ENCODE peak calls at places on chromosome 9, in six cellular contexts. Y is PC-9, C is PC-3, L is GM20000, W is neural progenitor cell, B is GM23338. Q is an unnamed sample.

GRCh38 chr9:31839273-31839672 is 545.2 kb upstream of the ACO1 start:
- DNase-seq in L (no peak), Y (no peak), W (peak), B (peak), C (peak), Q (no peak)

GRCh38 chr9:23314247-23314646 is 511.8 kb downstream of the ELAVL2 start:
- DNase-seq in C (no peak), L (no peak), B (no peak), W (no peak), Y (no peak), Q (no peak)

GRCh38 chr9:28583832-28584231 is 1010.6 kb upstream of the C9orf72 start:
- DNase-seq in W (no peak), C (no peak), Y (no peak), B (no peak), L (no peak), Q (no peak)

GRCh38 chr9:126050605-126050990 is 276.0 kb upstream of the MVB12B start:
- DNase-seq in Y (no peak), L (no peak), W (no peak), B (no peak), C (no peak), Q (no peak)

GRCh38 chr9:34381323-34381722 is 4.6 kb upstream of the MYORG start:
- DNase-seq in C (no peak), Y (peak), W (peak), B (peak), L (no peak), Q (no peak)

GRCh38 chr9:114735732-114736131 is 53.7 kb upstream of the TEX48 start:
- DNase-seq in L (no peak), C (no peak), Y (no peak), B (no peak), W (no peak), Q (no peak)

GRCh38 chr9:70525553-70525952 is 111.1 kb upstream of the KLF9 start:
- DNase-seq in C (no peak), L (no peak), W (no peak), Y (no peak), B (no peak), Q (no peak)

GRCh38 chr9:16505159-16505558 is 365.3 kb downstream of the BNC2 start:
- DNase-seq in C (peak), W (no peak), B (no peak), L (no peak), Y (peak), Q (no peak)

GRCh38 chr9:98575379-98576346 is 133.1 kb downstream of the GABBR2 start:
- DNase-seq in Y (peak), B (no peak), L (peak), W (no peak), C (peak), Q (peak)

GRCh38 chr9:3960661-3961144 is 339.2 kb downstream of the GLIS3 start:
- DNase-seq in C (peak), L (no peak), W (peak), Y (no peak), B (no peak), Q (no peak)

GRCh38 chr9:76560481-76560891 is 101.5 kb downstream of the GCNT1 start:
- DNase-seq in L (no peak), C (no peak), B (no peak), Y (no peak), W (no peak), Q (no peak)

GRCh38 chr9:137456061-137456863 is 2.9 kb downstream of the NSMF start:
- DNase-seq in C (no peak), Y (no peak), B (no peak), W (no peak), L (no peak), Q (no peak)

GRCh38 chr9:18791074-18791473 is 241.9 kb downstream of the SAXO1 start:
- DNase-seq in W (peak), Y (peak), C (peak), L (no peak), B (peak), Q (peak)

GRCh38 chr9:70835323-70835722 is 286.1 kb downstream of the TRPM3 start:
- DNase-seq in W (no peak), C (no peak), B (no peak), Y (no peak), L (no peak), Q (no peak)

GRCh38 chr9:99385814-99386279 is 163.8 kb downstream of the SEC61B start:
- DNase-seq in B (no peak), W (no peak), L (no peak), C (no peak), Y (no peak), Q (no peak)

GRCh38 chr9:134175291-134175807 is 11.0 kb upstream of the RNU6ATAC start:
- DNase-seq in W (peak), C (peak), B (peak), L (no peak), Y (peak), Q (no peak)

GRCh38 chr9:34590376-34591090 is 1.0 kb upstream of the CNTFR start:
- DNase-seq in W (peak), L (no peak), B (peak), C (no peak), Y (no peak), Q (no peak)

GRCh38 chr9:136543830-136544548 is 1.9 kb downstream of the NOTCH1 start:
- DNase-seq in B (no peak), Y (no peak), W (no peak), L (no peak), C (no peak), Q (no peak)

GRCh38 chr9:72185561-72185960 is 36.3 kb downstream of the GDA start:
- DNase-seq in B (no peak), W (no peak), Y (no peak), L (no peak), C (peak), Q (no peak)

GRCh38 chr9:116564266-116564793 is 122.8 kb upstream of the TRIM32 start:
- DNase-seq in B (no peak), C (no peak), L (no peak), W (no peak), Y (no peak), Q (no peak)

GRCh38 chr9:132160802-132161742 is 786 bp upstream of the NTNG2 start:
- DNase-seq in L (peak), W (peak), Y (no peak), C (peak), B (peak), Q (peak)

GRCh38 chr9:132797861-132798659 is 80.0 kb downstream of the AK8 start:
- DNase-seq in L (no peak), W (no peak), C (no peak), B (no peak), Y (no peak), Q (no peak)

GRCh38 chr9:114603183-114603582 is 7.9 kb upstream of the TMEM268 start:
- DNase-seq in C (peak), L (no peak), Y (no peak), W (no peak), B (no peak), Q (no peak)

GRCh38 chr9:91837982-91838731 is 111.9 kb downstream of the ROR2 start:
- DNase-seq in W (no peak), L (no peak), B (no peak), C (peak), Y (peak), Q (no peak)

GRCh38 chr9:4382722-4383317 is 83.0 kb upstream of the GLIS3 start:
- DNase-seq in B (peak), L (peak), C (peak), Y (peak), W (peak), Q (peak)

GRCh38 chr9:5557606-5558587 is 47.6 kb downstream of the PDCD1LG2 start:
- DNase-seq in B (no peak), C (no peak), Y (no peak), L (peak), W (peak), Q (peak)

GRCh38 chr9:5438301-5439162 is 807 bp upstream of the PLGRKT start:
- DNase-seq in C (no peak), Y (no peak), B (no peak), W (no peak), L (peak), Q (peak)

GRCh38 chr9:108815156-108815555 is 40.6 kb downstream of the ACTL7B start:
- DNase-seq in L (no peak), W (no peak), C (peak), B (peak), Y (no peak), Q (no peak)

GRCh38 chr9:97501177-97501971 is at the start of gene TMOD1:
- DNase-seq in L (peak), W (peak), C (peak), Y (peak), B (peak), Q (peak)

GRCh38 chr9:80501635-80502034 is 929.9 kb downstream of the TLE4 start:
- DNase-seq in Y (no peak), B (no peak), W (no peak), C (no peak), L (no peak), Q (peak)

GRCh38 chr9:36151306-36152210 is 15.0 kb downstream of the GLIPR2 start:
- DNase-seq in W (no peak), Y (no peak), L (peak), C (peak), B (no peak), Q (peak)

GRCh38 chr9:135804588-135805421 is 102.5 kb downstream of the CAMSAP1 start:
- DNase-seq in Y (no peak), C (no peak), B (peak), L (no peak), W (no peak), Q (no peak)

GRCh38 chr9:16884952-16885513 is 14.6 kb upstream of the BNC2 start:
- DNase-seq in B (no peak), Y (no peak), W (no peak), L (no peak), C (peak), Q (no peak)

GRCh38 chr9:134066923-134067851 is 639 bp downstream of the BRD3 start:
- DNase-seq in L (peak), C (no peak), B (peak), W (peak), Y (no peak), Q (peak)

GRCh38 chr9:83955985-83956287 is 24.1 kb downstream of the HNRNPK start:
- DNase-seq in B (peak), L (peak), Y (no peak), C (no peak), W (no peak), Q (peak)

GRCh38 chr9:33044677-33045282 is 19.7 kb downstream of the DNAJA1 start:
- DNase-seq in W (peak), L (no peak), B (peak), Y (peak), C (peak), Q (no peak)
- TF ChIP-seq CTCF in W (peak), L (no peak), B (peak), Y (no peak), C (peak), Q (no peak)

GRCh38 chr9:21392270-21392669 is 7.1 kb upstream of the IFNA2 start:
- DNase-seq in B (peak), Y (no peak), C (peak), L (no peak), W (peak), Q (peak)
- TF ChIP-seq CTCF in B (peak), Y (peak), C (peak), L (no peak), W (peak), Q (peak)

GRCh38 chr9:7366121-7366520 is 433.5 kb downstream of the DMAC1 start:
- DNase-seq in B (no peak), Y (no peak), W (no peak), C (no peak), L (no peak), Q (no peak)

GRCh38 chr9:7363777-7364477 is 435.7 kb downstream of the DMAC1 start:
- DNase-seq in W (peak), L (no peak), Y (no peak), B (peak), C (no peak), Q (no peak)

GRCh38 chr9:7354704-7355103 is 444.9 kb downstream of the DMAC1 start:
- DNase-seq in B (no peak), W (no peak), C (no peak), L (no peak), Y (no peak), Q (no peak)

GRCh38 chr9:7358876-7359275 is 440.7 kb downstream of the DMAC1 start:
- DNase-seq in B (peak), C (no peak), W (peak), L (no peak), Y (no peak), Q (no peak)

GRCh38 chr9:7360513-7360912 is 439.1 kb downstream of the DMAC1 start:
- DNase-seq in C (no peak), L (no peak), W (peak), Y (no peak), B (peak), Q (no peak)
- TF ChIP-seq CTCF in C (no peak), L (no peak), W (peak), Y (no peak), B (peak), Q (peak)

GRCh38 chr9:129007035-129007765 is 20.9 kb downstream of the SH3GLB2 start:
- DNase-seq in W (no peak), L (no peak), Y (no peak), C (no peak), B (no peak), Q (no peak)
- TF ChIP-seq CTCF in W (no peak), L (no peak), Y (peak), C (peak), B (no peak), Q (no peak)

DNA sequence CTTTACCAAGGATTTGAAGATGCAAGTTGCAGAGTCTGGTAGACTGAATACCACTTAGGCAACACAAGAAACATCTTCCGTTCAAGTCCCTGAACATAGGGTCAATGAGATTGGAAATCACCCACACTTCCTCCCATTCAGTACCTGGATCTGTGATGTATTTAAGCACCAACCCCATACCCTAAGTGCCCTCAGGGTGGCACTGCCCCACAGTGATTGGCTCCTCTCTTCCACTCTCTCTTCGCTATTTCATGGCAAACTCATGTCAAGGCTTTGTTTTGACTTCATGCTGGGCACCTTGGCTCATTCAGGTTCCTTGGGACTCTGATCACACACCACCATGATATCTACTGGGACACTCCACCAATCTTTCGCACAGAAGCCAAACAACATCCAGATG is 53.7 kb downstream of the GGTA1 start:
- DNase-seq in L (no peak), Y (peak), B (peak), W (no peak), C (peak), Q (peak)
- TF ChIP-seq CTCF in L (peak), Y (peak), B (peak), W (peak), C (peak), Q (peak)